ENCODE peak calls at places on chromosomes 2 and 18, in eight cellular contexts. One of them, this sample, is unnamed.
A peak's percentile ranks its signal among the peaks of the same experiment; 100 is the strongest.

GRCh38 chr2:229921101-229921891 is 513 bp downstream of the TRIP12 start:
- DNase-seq in left lung: peak; percentile 71
- DNase-seq in astrocyte of the spinal cord: peak; percentile 42
- DNase-seq in GM12878: no peak
- DNase-seq in neural progenitor cell: peak; percentile 79
- DNase-seq in CD8-positive, alpha-beta T cell: peak; percentile 84
- DNase-seq in GM12865: peak; percentile 78
- DNase-seq in dorsolateral prefrontal cortex: peak; percentile 85
- DNase-seq in this sample: peak; percentile 79

GRCh38 chr18:46639386-46639785 is 17.6 kb downstream of the LOXHD1 start:
- DNase-seq in left lung: no peak
- DNase-seq in astrocyte of the spinal cord: no peak
- DNase-seq in GM12878: no peak
- DNase-seq in neural progenitor cell: no peak
- DNase-seq in CD8-positive, alpha-beta T cell: no peak
- DNase-seq in GM12865: no peak
- DNase-seq in dorsolateral prefrontal cortex: no peak
- DNase-seq in this sample: peak; percentile 30

GRCh38 chr18:6793986-6794385 is 64.5 kb downstream of the ARHGAP28 start:
- DNase-seq in left lung: no peak
- DNase-seq in astrocyte of the spinal cord: no peak
- DNase-seq in GM12878: no peak
- DNase-seq in neural progenitor cell: no peak
- DNase-seq in CD8-positive, alpha-beta T cell: no peak
- DNase-seq in GM12865: no peak
- DNase-seq in dorsolateral prefrontal cortex: no peak
- DNase-seq in this sample: no peak

GRCh38 chr2:226338825-226339224 is 460.8 kb downstream of the IRS1 start:
- DNase-seq in left lung: no peak
- DNase-seq in astrocyte of the spinal cord: no peak
- DNase-seq in GM12878: no peak
- DNase-seq in neural progenitor cell: no peak
- DNase-seq in CD8-positive, alpha-beta T cell: no peak
- DNase-seq in GM12865: no peak
- DNase-seq in dorsolateral prefrontal cortex: no peak
- DNase-seq in this sample: no peak

GRCh38 chr2:145569108-145569507 is 1049.2 kb upstream of the ZEB2 start:
- DNase-seq in left lung: no peak
- DNase-seq in astrocyte of the spinal cord: no peak
- DNase-seq in GM12878: no peak
- DNase-seq in neural progenitor cell: no peak
- DNase-seq in CD8-positive, alpha-beta T cell: no peak
- DNase-seq in GM12865: no peak
- DNase-seq in dorsolateral prefrontal cortex: no peak
- DNase-seq in this sample: no peak

GRCh38 chr2:48753228-48753627 is 2.3 kb downstream of the LHCGR start:
- DNase-seq in left lung: no peak
- DNase-seq in astrocyte of the spinal cord: no peak
- DNase-seq in GM12878: no peak
- DNase-seq in neural progenitor cell: no peak
- DNase-seq in CD8-positive, alpha-beta T cell: no peak
- DNase-seq in GM12865: peak; percentile 17
- DNase-seq in dorsolateral prefrontal cortex: no peak
- DNase-seq in this sample: no peak

GRCh38 chr2:234991793-234992192 is 40.0 kb downstream of the SH3BP4 start:
- DNase-seq in left lung: no peak
- DNase-seq in astrocyte of the spinal cord: no peak
- DNase-seq in GM12878: no peak
- DNase-seq in neural progenitor cell: no peak
- DNase-seq in CD8-positive, alpha-beta T cell: no peak
- DNase-seq in GM12865: no peak
- DNase-seq in dorsolateral prefrontal cortex: no peak
- DNase-seq in this sample: no peak

GRCh38 chr2:100522430-100522829 is 40.4 kb upstream of the PDCL3 start:
- DNase-seq in left lung: no peak
- DNase-seq in astrocyte of the spinal cord: no peak
- DNase-seq in GM12878: no peak
- DNase-seq in neural progenitor cell: no peak
- DNase-seq in CD8-positive, alpha-beta T cell: no peak
- DNase-seq in GM12865: no peak
- DNase-seq in dorsolateral prefrontal cortex: no peak
- DNase-seq in this sample: no peak

GRCh38 chr2:10864888-10865551 is 46.7 kb upstream of the KCNF1 start:
- DNase-seq in left lung: no peak
- DNase-seq in astrocyte of the spinal cord: no peak
- DNase-seq in GM12878: peak; percentile 66
- DNase-seq in neural progenitor cell: no peak
- DNase-seq in CD8-positive, alpha-beta T cell: no peak
- DNase-seq in GM12865: peak; percentile 85
- DNase-seq in dorsolateral prefrontal cortex: peak; percentile 62
- DNase-seq in this sample: no peak

GRCh38 chr2:97714084-97714949 is 941 bp downstream of the ZAP70 start:
- DNase-seq in left lung: peak; percentile 19
- DNase-seq in astrocyte of the spinal cord: no peak
- DNase-seq in GM12878: no peak
- DNase-seq in neural progenitor cell: no peak
- DNase-seq in CD8-positive, alpha-beta T cell: no peak
- DNase-seq in GM12865: no peak
- DNase-seq in dorsolateral prefrontal cortex: no peak
- DNase-seq in this sample: peak; percentile 40

GRCh38 chr2:37885329-37885993 is 39.6 kb upstream of the RMDN2 start:
- DNase-seq in left lung: no peak
- DNase-seq in astrocyte of the spinal cord: no peak
- DNase-seq in GM12878: no peak
- DNase-seq in neural progenitor cell: peak; percentile 16
- DNase-seq in CD8-positive, alpha-beta T cell: no peak
- DNase-seq in GM12865: no peak
- DNase-seq in dorsolateral prefrontal cortex: no peak
- DNase-seq in this sample: peak; percentile 60

GRCh38 chr18:24039666-24040065 is 25.1 kb downstream of the TTC39C start:
- DNase-seq in left lung: no peak
- DNase-seq in astrocyte of the spinal cord: no peak
- DNase-seq in GM12878: no peak
- DNase-seq in neural progenitor cell: no peak
- DNase-seq in CD8-positive, alpha-beta T cell: no peak
- DNase-seq in GM12865: no peak
- DNase-seq in dorsolateral prefrontal cortex: no peak
- DNase-seq in this sample: no peak

GRCh38 chr2:28895189-28895893 is 874 bp downstream of the WDR43 start:
- DNase-seq in left lung: peak; percentile 53
- DNase-seq in astrocyte of the spinal cord: peak; percentile 35
- DNase-seq in GM12878: no peak
- DNase-seq in neural progenitor cell: peak; percentile 17
- DNase-seq in CD8-positive, alpha-beta T cell: peak; percentile 56
- DNase-seq in GM12865: peak; percentile 74
- DNase-seq in dorsolateral prefrontal cortex: no peak
- DNase-seq in this sample: peak; percentile 69
- H3K4me3 ChIP-seq in left lung: peak overlapping the region; percentile 99
- H3K4me3 ChIP-seq in astrocyte of the spinal cord: peak overlapping the region; percentile 96
- H3K4me3 ChIP-seq in GM12878: peak overlapping the region; percentile 97
- H3K4me3 ChIP-seq in neural progenitor cell: peak overlapping the region; percentile 94
- H3K4me3 ChIP-seq in CD8-positive, alpha-beta T cell: peak overlapping the region; percentile 89
- H3K4me3 ChIP-seq in GM12865: peak overlapping the region; percentile 84
- H3K4me3 ChIP-seq in dorsolateral prefrontal cortex: peak overlapping the region; percentile 100
- H3K4me3 ChIP-seq in this sample: peak overlapping the region; percentile 97

GRCh38 chr2:191499050-191499449 is 178.9 kb upstream of the NABP1 start:
- DNase-seq in left lung: no peak
- DNase-seq in astrocyte of the spinal cord: no peak
- DNase-seq in GM12878: no peak
- DNase-seq in neural progenitor cell: no peak
- DNase-seq in CD8-positive, alpha-beta T cell: no peak
- DNase-seq in GM12865: no peak
- DNase-seq in dorsolateral prefrontal cortex: no peak
- DNase-seq in this sample: no peak

GRCh38 chr2:191499874-191500565 is 177.9 kb upstream of the NABP1 start:
- DNase-seq in left lung: no peak
- DNase-seq in astrocyte of the spinal cord: peak; percentile 36
- DNase-seq in GM12878: no peak
- DNase-seq in neural progenitor cell: no peak
- DNase-seq in CD8-positive, alpha-beta T cell: no peak
- DNase-seq in GM12865: no peak
- DNase-seq in dorsolateral prefrontal cortex: no peak
- DNase-seq in this sample: no peak

GRCh38 chr2:191500566-191501389 is 177.2 kb upstream of the NABP1 start:
- DNase-seq in left lung: no peak
- DNase-seq in astrocyte of the spinal cord: peak; percentile 17
- DNase-seq in GM12878: no peak
- DNase-seq in neural progenitor cell: no peak
- DNase-seq in CD8-positive, alpha-beta T cell: no peak
- DNase-seq in GM12865: no peak
- DNase-seq in dorsolateral prefrontal cortex: no peak
- DNase-seq in this sample: no peak

GRCh38 chr2:191497822-191498221 is 180.1 kb upstream of the NABP1 start:
- DNase-seq in left lung: no peak
- DNase-seq in astrocyte of the spinal cord: no peak
- DNase-seq in GM12878: no peak
- DNase-seq in neural progenitor cell: no peak
- DNase-seq in CD8-positive, alpha-beta T cell: no peak
- DNase-seq in GM12865: no peak
- DNase-seq in dorsolateral prefrontal cortex: no peak
- DNase-seq in this sample: no peak

GRCh38 chr2:191501390-191502168 is 176.4 kb upstream of the NABP1 start:
- DNase-seq in left lung: no peak
- DNase-seq in astrocyte of the spinal cord: peak; percentile 75
- DNase-seq in GM12878: no peak
- DNase-seq in neural progenitor cell: no peak
- DNase-seq in CD8-positive, alpha-beta T cell: no peak
- DNase-seq in GM12865: no peak
- DNase-seq in dorsolateral prefrontal cortex: no peak
- DNase-seq in this sample: no peak
- TF ChIP-seq CTCF in left lung: peak; percentile 41
- TF ChIP-seq CTCF in astrocyte of the spinal cord: peak; percentile 58
- TF ChIP-seq CTCF in GM12878: no peak
- TF ChIP-seq CTCF in neural progenitor cell: peak; percentile 58
- TF ChIP-seq CTCF in CD8-positive, alpha-beta T cell: no peak
- TF ChIP-seq CTCF in GM12865: no peak
- TF ChIP-seq CTCF in dorsolateral prefrontal cortex: peak; percentile 52
- TF ChIP-seq CTCF in this sample: peak; percentile 59

GRCh38 chr18:20997371-20997770 is 114.2 kb downstream of the ROCK1 start:
- DNase-seq in left lung: no peak
- DNase-seq in astrocyte of the spinal cord: no peak
- DNase-seq in GM12878: no peak
- DNase-seq in neural progenitor cell: no peak
- DNase-seq in CD8-positive, alpha-beta T cell: no peak
- DNase-seq in GM12865: no peak
- DNase-seq in dorsolateral prefrontal cortex: no peak
- DNase-seq in this sample: no peak
- H3K4me3 ChIP-seq in left lung: no peak overlapping the region
- H3K4me3 ChIP-seq in astrocyte of the spinal cord: no peak overlapping the region
- H3K4me3 ChIP-seq in GM12878: no peak overlapping the region
- H3K4me3 ChIP-seq in neural progenitor cell: no peak overlapping the region
- H3K4me3 ChIP-seq in CD8-positive, alpha-beta T cell: no peak overlapping the region
- H3K4me3 ChIP-seq in GM12865: no peak overlapping the region
- H3K4me3 ChIP-seq in dorsolateral prefrontal cortex: no peak overlapping the region
- H3K4me3 ChIP-seq in this sample: no peak overlapping the region

DNA sequence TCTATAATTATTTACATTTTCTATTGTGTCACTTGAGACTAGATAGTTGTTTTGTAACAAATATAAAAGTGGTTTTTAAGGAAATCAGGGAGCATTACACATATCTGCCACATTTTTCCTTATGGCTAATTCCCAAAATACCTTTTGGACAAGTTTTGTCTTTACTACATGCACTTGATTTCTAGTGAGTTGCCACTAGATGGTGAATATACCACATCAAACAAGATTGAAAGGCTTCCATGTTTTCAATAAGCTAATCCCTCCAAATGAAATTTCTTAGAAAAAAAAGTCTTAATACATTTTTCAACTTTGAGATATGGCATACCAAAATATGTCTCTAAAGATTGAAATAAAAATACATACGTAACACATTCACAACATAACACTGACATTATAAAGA is 9.1 kb upstream of the HIBCH start:
- DNase-seq in left lung: no peak
- DNase-seq in astrocyte of the spinal cord: peak; percentile 13
- DNase-seq in GM12878: no peak
- DNase-seq in neural progenitor cell: no peak
- DNase-seq in CD8-positive, alpha-beta T cell: no peak
- DNase-seq in GM12865: no peak
- DNase-seq in dorsolateral prefrontal cortex: no peak
- DNase-seq in this sample: no peak
- TF ChIP-seq CTCF in left lung: no peak
- TF ChIP-seq CTCF in astrocyte of the spinal cord: peak; percentile 21
- TF ChIP-seq CTCF in GM12878: no peak
- TF ChIP-seq CTCF in neural progenitor cell: no peak
- TF ChIP-seq CTCF in CD8-positive, alpha-beta T cell: no peak
- TF ChIP-seq CTCF in GM12865: no peak
- TF ChIP-seq CTCF in dorsolateral prefrontal cortex: peak; percentile 27
- TF ChIP-seq CTCF in this sample: peak; percentile 42

DNA sequence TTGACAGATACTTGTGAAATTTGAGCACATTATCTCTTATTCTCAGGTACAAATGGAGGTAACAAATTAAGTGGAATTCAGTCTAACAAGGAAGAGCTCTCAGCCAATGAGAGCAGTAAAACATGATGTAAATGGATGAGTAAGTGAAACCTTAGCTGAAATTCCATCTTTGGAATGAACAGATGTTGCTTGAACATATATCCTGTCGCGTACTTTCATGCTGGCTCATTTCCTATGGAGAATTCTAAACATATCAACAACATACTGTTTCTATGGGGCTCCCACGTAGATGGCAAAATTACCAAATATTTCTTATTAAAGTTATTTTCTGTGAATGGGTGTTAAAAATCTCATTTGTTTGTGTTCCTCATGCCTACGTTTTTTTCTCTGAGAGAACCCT is 256.3 kb upstream of the LINC00305 start:
- DNase-seq in left lung: no peak
- DNase-seq in astrocyte of the spinal cord: peak; percentile 65
- DNase-seq in GM12878: no peak
- DNase-seq in neural progenitor cell: no peak
- DNase-seq in CD8-positive, alpha-beta T cell: no peak
- DNase-seq in GM12865: no peak
- DNase-seq in dorsolateral prefrontal cortex: no peak
- DNase-seq in this sample: no peak
- H3K4me3 ChIP-seq in left lung: no peak overlapping the region
- H3K4me3 ChIP-seq in astrocyte of the spinal cord: no peak overlapping the region
- H3K4me3 ChIP-seq in GM12878: no peak overlapping the region
- H3K4me3 ChIP-seq in neural progenitor cell: no peak overlapping the region
- H3K4me3 ChIP-seq in CD8-positive, alpha-beta T cell: no peak overlapping the region
- H3K4me3 ChIP-seq in GM12865: no peak overlapping the region
- H3K4me3 ChIP-seq in dorsolateral prefrontal cortex: no peak overlapping the region
- H3K4me3 ChIP-seq in this sample: no peak overlapping the region

This sample was measured in endodermal cell.